ENCODE peak calls at places on chromosomes 5 and 9, in eight cellular contexts. X, G, P, K, V, A, T and W are unnamed samples.

GRCh38 chr9:134735441-134736175 is 94.0 kb downstream of the COL5A1 start:
- DNase-seq in G (no peak), T (no peak), P (no peak), A (no peak), X (no peak), V (no peak), K (no peak), W (no peak)

GRCh38 chr9:93091453-93092081 is 4.5 kb upstream of the CARD19 start:
- DNase-seq in X (no peak), P (peak), T (peak), K (peak), G (peak), V (no peak), A (peak), W (no peak)

GRCh38 chr5:31995011-31995410 is 179.1 kb downstream of the GOLPH3 start:
- DNase-seq in K (no peak), V (no peak), P (no peak), G (no peak), T (no peak), X (no peak), A (no peak), W (no peak)

GRCh38 chr9:120382453-120382852 is 197.5 kb downstream of the CDK5RAP2 start:
- DNase-seq in K (no peak), T (no peak), P (no peak), G (no peak), V (no peak), X (no peak), A (no peak), W (no peak)

GRCh38 chr9:137279741-137280477 is 2.4 kb downstream of the TOR4A start:
- DNase-seq in P (no peak), A (no peak), K (no peak), X (no peak), T (no peak), V (no peak), G (no peak), W (no peak)

GRCh38 chr9:123216387-123216786 is 52.0 kb downstream of the STRBP start:
- DNase-seq in V (no peak), T (no peak), A (no peak), X (no peak), K (peak), P (no peak), G (no peak), W (no peak)

GRCh38 chr5:159444441-159445082 is 114.3 kb upstream of the IL12B start:
- DNase-seq in T (no peak), V (no peak), A (no peak), K (peak), P (peak), X (no peak), G (no peak), W (peak)

GRCh38 chr9:93807166-93808013 is 147.8 kb downstream of the BARX1 start:
- DNase-seq in X (no peak), G (no peak), T (no peak), V (no peak), A (no peak), K (no peak), P (no peak), W (no peak)

GRCh38 chr5:150672237-150672883 is 11.3 kb downstream of the MYOZ3 start:
- DNase-seq in V (no peak), X (no peak), G (no peak), K (peak), T (peak), A (peak), P (no peak), W (no peak)

GRCh38 chr9:93190656-93191353 is 6.9 kb downstream of the WNK2 start:
- DNase-seq in G (no peak), X (no peak), P (no peak), A (no peak), T (peak), V (no peak), K (no peak), W (no peak)

GRCh38 chr5:56148453-56148971 is 84.6 kb downstream of the ANKRD55 start:
- DNase-seq in K (peak), A (no peak), G (peak), V (no peak), T (peak), P (no peak), X (no peak), W (peak)

GRCh38 chr5:129445379-129445778 is 14.7 kb upstream of the ADAMTS19 start:
- DNase-seq in T (no peak), P (no peak), A (no peak), V (no peak), X (no peak), K (no peak), G (no peak), W (no peak)

DNA sequence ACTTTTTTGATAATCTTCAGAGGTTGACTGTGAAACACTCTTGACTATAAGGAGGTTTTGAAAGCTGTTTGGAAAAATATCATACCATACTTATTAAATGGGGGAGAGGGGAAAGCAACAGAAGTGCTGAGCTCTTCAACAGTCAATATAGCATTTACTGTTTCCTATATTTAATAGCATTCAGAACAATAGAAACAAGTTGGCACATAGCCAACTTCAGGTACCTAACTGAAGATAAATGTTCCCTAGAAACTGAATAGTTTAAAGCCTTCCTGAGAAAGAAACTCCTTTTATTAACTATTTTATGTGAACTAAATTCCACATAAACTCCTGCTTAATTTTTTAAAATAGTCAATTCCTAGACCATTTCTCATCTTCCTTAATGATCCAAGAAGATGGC is 26.3 kb downstream of the SLC31A1 start:
- DNase-seq in K (no peak), X (no peak), V (no peak), A (no peak), T (no peak), G (no peak), P (no peak), W (no peak)
- H3K27ac ChIP-seq in K (no peak), X (no peak), V (no peak), A (no peak), T (no peak), G (no peak), P (no peak), W (no peak)

GRCh38 chr9:136142416-136142800 is 23.7 kb upstream of the TMEM250 start:
- DNase-seq in G (no peak), K (no peak), A (no peak), P (no peak), T (no peak), X (no peak), V (no peak), W (no peak)

GRCh38 chr9:136141716-136142415 is 23.2 kb upstream of the TMEM250 start:
- DNase-seq in T (peak), A (no peak), P (no peak), G (no peak), K (no peak), V (no peak), X (no peak), W (no peak)

GRCh38 chr9:136144450-136144849 is 25.8 kb upstream of the TMEM250 start:
- DNase-seq in P (no peak), X (no peak), T (no peak), A (no peak), G (no peak), V (no peak), K (no peak), W (no peak)

GRCh38 chr9:136143215-136144001 is 24.7 kb upstream of the TMEM250 start:
- DNase-seq in X (no peak), K (no peak), G (no peak), A (no peak), T (peak), V (no peak), P (no peak), W (no peak)

GRCh38 chr9:136142859-136143214 is 24.2 kb upstream of the TMEM250 start:
- DNase-seq in P (no peak), T (no peak), V (no peak), A (no peak), K (no peak), X (no peak), G (no peak), W (no peak)
- H3K27ac ChIP-seq in P (no peak), T (no peak), V (no peak), A (no peak), K (no peak), X (no peak), G (no peak), W (no peak)

DNA sequence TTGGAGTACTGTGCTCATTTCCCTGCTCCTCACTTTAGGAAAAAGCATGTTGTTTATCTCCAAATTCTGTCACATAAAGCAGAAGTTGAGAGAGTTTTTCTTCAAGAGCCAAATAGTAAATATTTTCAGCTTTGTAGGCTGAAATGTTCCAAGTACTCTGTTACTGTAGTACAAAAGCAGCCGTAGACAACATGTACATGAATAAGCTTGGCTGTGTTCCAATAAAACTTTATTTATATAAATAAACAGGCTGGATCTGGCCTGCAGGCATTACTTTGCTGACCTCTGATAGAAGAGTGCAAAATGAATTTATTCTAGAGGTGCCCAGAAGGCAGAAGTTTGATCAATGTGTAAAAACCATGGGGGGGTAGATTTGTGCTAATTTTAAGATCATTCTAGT is 73.0 kb upstream of the AGXT2 start:
- DNase-seq in G (no peak), A (no peak), K (no peak), P (no peak), T (no peak), V (no peak), X (no peak), W (no peak)
- H3K27ac ChIP-seq in G (no peak), A (no peak), K (no peak), P (no peak), T (no peak), V (no peak), X (no peak), W (no peak)

GRCh38 chr5:116303340-116303739 is 218.5 kb downstream of the COMMD10 start:
- DNase-seq in K (no peak), A (no peak), P (no peak), T (no peak), X (no peak), V (no peak), G (no peak), W (no peak)
- H3K27ac ChIP-seq in K (no peak), A (no peak), P (no peak), T (no peak), X (no peak), V (no peak), G (no peak), W (no peak)

DNA sequence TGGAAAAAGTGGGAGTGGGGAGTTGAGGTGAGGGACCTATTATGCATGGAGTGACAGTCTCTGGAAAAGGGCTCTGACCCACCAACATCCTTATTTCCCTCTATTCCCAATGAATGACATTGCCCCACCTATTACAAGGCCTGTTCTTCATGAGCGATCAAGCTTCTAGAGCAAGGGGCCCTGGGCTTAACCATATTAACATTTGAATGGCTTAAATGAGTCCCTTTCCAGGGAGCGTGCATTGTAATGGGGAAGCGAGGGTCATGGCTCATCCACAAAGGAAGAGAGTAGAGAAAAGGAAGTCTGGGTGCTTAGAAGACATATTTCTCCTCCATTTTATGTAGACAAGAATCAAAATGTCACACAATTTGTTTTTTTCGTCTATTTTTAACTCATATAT is 255.5 kb downstream of the CAAP1 start:
- DNase-seq in G (no peak), V (no peak), A (no peak), X (no peak), K (no peak), P (no peak), T (no peak), W (no peak)
- H3K27ac ChIP-seq in G (no peak), V (no peak), A (no peak), X (no peak), K (no peak), P (no peak), T (no peak), W (no peak)

DNA sequence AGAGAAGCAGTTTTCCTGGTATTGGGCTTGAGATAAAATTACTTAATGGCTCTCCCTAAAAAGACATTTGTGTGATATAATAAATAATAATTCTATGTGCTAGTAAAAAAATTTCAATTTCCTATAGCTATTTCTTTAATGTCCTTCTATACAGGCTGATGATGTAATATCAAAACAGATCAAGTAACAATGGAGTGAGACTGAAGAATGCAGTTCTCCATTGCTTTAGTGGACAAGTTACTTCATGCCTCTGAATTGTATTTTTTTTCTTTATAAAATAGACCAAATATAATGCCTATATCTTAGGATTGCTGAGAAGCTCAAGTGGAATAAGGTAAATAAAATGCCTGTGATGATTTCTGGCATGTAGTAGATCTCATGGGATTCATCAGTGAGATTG is 35.6 kb upstream of the NEURL1B start:
- DNase-seq in K (no peak), G (no peak), X (no peak), P (no peak), A (no peak), T (no peak), V (no peak), W (no peak)
- H3K27ac ChIP-seq in K (no peak), G (no peak), X (no peak), P (no peak), A (no peak), T (no peak), V (no peak), W (no peak)